ENCODE peak calls at places on chromosomes 5 and 9, in six cellular contexts. One of them, this sample, is unnamed.

GRCh38 chr9:88772602-88773001 is 218.7 kb upstream of the S1PR3 start:
- DNase-seq in Caki2: no peak
- DNase-seq in HT1080: no peak
- DNase-seq in CD4-positive, alpha-beta T cell: no peak
- DNase-seq in memory B cell: no peak
- DNase-seq in PC-3: peak
- DNase-seq in this sample: no peak

GRCh38 chr9:136002886-136003285 is 41.7 kb upstream of the UBAC1 start:
- DNase-seq in Caki2: no peak
- DNase-seq in HT1080: no peak
- DNase-seq in CD4-positive, alpha-beta T cell: no peak
- DNase-seq in memory B cell: no peak
- DNase-seq in PC-3: no peak
- DNase-seq in this sample: no peak

GRCh38 chr5:149170292-149170691 is 29.0 kb downstream of the ABLIM3 start:
- DNase-seq in Caki2: no peak
- DNase-seq in HT1080: no peak
- DNase-seq in CD4-positive, alpha-beta T cell: no peak
- DNase-seq in memory B cell: no peak
- DNase-seq in PC-3: no peak
- DNase-seq in this sample: no peak

GRCh38 chr5:112694853-112695709 is 42.6 kb upstream of the APC start:
- DNase-seq in Caki2: no peak
- DNase-seq in HT1080: peak
- DNase-seq in CD4-positive, alpha-beta T cell: no peak
- DNase-seq in memory B cell: no peak
- DNase-seq in PC-3: no peak
- DNase-seq in this sample: no peak

GRCh38 chr5:132815454-132815853 is 2.4 kb downstream of the SOWAHA start:
- DNase-seq in Caki2: no peak
- DNase-seq in HT1080: no peak
- DNase-seq in CD4-positive, alpha-beta T cell: no peak
- DNase-seq in memory B cell: no peak
- DNase-seq in PC-3: peak
- DNase-seq in this sample: no peak

GRCh38 chr5:136769900-136770684 is 404.7 kb upstream of the TRPC7 start:
- DNase-seq in Caki2: peak
- DNase-seq in HT1080: peak
- DNase-seq in CD4-positive, alpha-beta T cell: no peak
- DNase-seq in memory B cell: no peak
- DNase-seq in PC-3: peak
- DNase-seq in this sample: no peak

GRCh38 chr9:135608294-135608998 is 30.9 kb downstream of the GLT6D1 start:
- DNase-seq in Caki2: no peak
- DNase-seq in HT1080: no peak
- DNase-seq in CD4-positive, alpha-beta T cell: no peak
- DNase-seq in memory B cell: no peak
- DNase-seq in PC-3: no peak
- DNase-seq in this sample: no peak

GRCh38 chr5:76952795-76953536 is at the start of gene CRHBP:
- DNase-seq in Caki2: no peak
- DNase-seq in HT1080: no peak
- DNase-seq in CD4-positive, alpha-beta T cell: no peak
- DNase-seq in memory B cell: no peak
- DNase-seq in PC-3: no peak
- DNase-seq in this sample: no peak

GRCh38 chr9:135827301-135827700 is 80.0 kb downstream of the CAMSAP1 start:
- DNase-seq in Caki2: no peak
- DNase-seq in HT1080: no peak
- DNase-seq in CD4-positive, alpha-beta T cell: no peak
- DNase-seq in memory B cell: no peak
- DNase-seq in PC-3: no peak
- DNase-seq in this sample: no peak

GRCh38 chr9:96048116-96048953 is 172.8 kb downstream of the ERCC6L2 start:
- DNase-seq in Caki2: no peak
- DNase-seq in HT1080: no peak
- DNase-seq in CD4-positive, alpha-beta T cell: no peak
- DNase-seq in memory B cell: no peak
- DNase-seq in PC-3: no peak
- DNase-seq in this sample: peak

GRCh38 chr5:34716986-34717385 is 60.9 kb downstream of the RAI14 start:
- DNase-seq in Caki2: no peak
- DNase-seq in HT1080: no peak
- DNase-seq in CD4-positive, alpha-beta T cell: no peak
- DNase-seq in memory B cell: no peak
- DNase-seq in PC-3: peak
- DNase-seq in this sample: no peak

GRCh38 chr5:161342886-161343285 is 203.6 kb downstream of the GABRB2 start:
- DNase-seq in Caki2: no peak
- DNase-seq in HT1080: no peak
- DNase-seq in CD4-positive, alpha-beta T cell: no peak
- DNase-seq in memory B cell: no peak
- DNase-seq in PC-3: no peak
- DNase-seq in this sample: no peak

GRCh38 chr5:149402291-149402690 is 23.2 kb upstream of the IL17B start:
- DNase-seq in Caki2: no peak
- DNase-seq in HT1080: no peak
- DNase-seq in CD4-positive, alpha-beta T cell: no peak
- DNase-seq in memory B cell: no peak
- DNase-seq in PC-3: no peak
- DNase-seq in this sample: no peak

GRCh38 chr5:74506119-74506518 is 134.4 kb downstream of the ENC1 start:
- DNase-seq in Caki2: no peak
- DNase-seq in HT1080: no peak
- DNase-seq in CD4-positive, alpha-beta T cell: no peak
- DNase-seq in memory B cell: no peak
- DNase-seq in PC-3: no peak
- DNase-seq in this sample: no peak

GRCh38 chr5:157266286-157267007 is 524 bp downstream of the CYFIP2 start:
- DNase-seq in Caki2: peak
- DNase-seq in HT1080: no peak
- DNase-seq in CD4-positive, alpha-beta T cell: peak
- DNase-seq in memory B cell: peak
- DNase-seq in PC-3: peak
- DNase-seq in this sample: peak

GRCh38 chr5:146751781-146752401 is 126.7 kb downstream of the PPP2R2B start:
- DNase-seq in Caki2: no peak
- DNase-seq in HT1080: no peak
- DNase-seq in CD4-positive, alpha-beta T cell: peak
- DNase-seq in memory B cell: no peak
- DNase-seq in PC-3: no peak
- DNase-seq in this sample: peak

GRCh38 chr9:109986423-109987055 is 206.5 kb downstream of the PALM2AKAP2 start:
- DNase-seq in Caki2: peak
- DNase-seq in HT1080: peak
- DNase-seq in CD4-positive, alpha-beta T cell: no peak
- DNase-seq in memory B cell: no peak
- DNase-seq in PC-3: peak
- DNase-seq in this sample: no peak

GRCh38 chr5:102421647-102422046 is 77.2 kb downstream of the SLCO6A1 start:
- DNase-seq in Caki2: peak
- DNase-seq in HT1080: peak
- DNase-seq in CD4-positive, alpha-beta T cell: no peak
- DNase-seq in memory B cell: no peak
- DNase-seq in PC-3: peak
- DNase-seq in this sample: no peak

GRCh38 chr5:178940569-178941360 is at the start of gene ZNF454:
- DNase-seq in Caki2: no peak
- DNase-seq in HT1080: no peak
- DNase-seq in CD4-positive, alpha-beta T cell: no peak
- DNase-seq in memory B cell: no peak
- DNase-seq in PC-3: no peak
- DNase-seq in this sample: no peak

GRCh38 chr9:136284311-136284710 is 19.6 kb downstream of the CCDC187 start:
- DNase-seq in Caki2: no peak
- DNase-seq in HT1080: no peak
- DNase-seq in CD4-positive, alpha-beta T cell: no peak
- DNase-seq in memory B cell: no peak
- DNase-seq in PC-3: no peak
- DNase-seq in this sample: no peak

GRCh38 chr5:159971931-159972461 is 36.9 kb upstream of the TTC1 start:
- DNase-seq in Caki2: no peak
- DNase-seq in HT1080: no peak
- DNase-seq in CD4-positive, alpha-beta T cell: no peak
- DNase-seq in memory B cell: peak
- DNase-seq in PC-3: no peak
- DNase-seq in this sample: no peak

GRCh38 chr5:132459031-132459982 is 31.3 kb downstream of the IRF1 start:
- DNase-seq in Caki2: peak
- DNase-seq in HT1080: peak
- DNase-seq in CD4-positive, alpha-beta T cell: no peak
- DNase-seq in memory B cell: no peak
- DNase-seq in PC-3: peak
- DNase-seq in this sample: no peak

GRCh38 chr9:89426389-89426961 is 71.4 kb downstream of the SEMA4D start:
- DNase-seq in Caki2: no peak
- DNase-seq in HT1080: no peak
- DNase-seq in CD4-positive, alpha-beta T cell: no peak
- DNase-seq in memory B cell: no peak
- DNase-seq in PC-3: no peak
- DNase-seq in this sample: no peak

GRCh38 chr5:96509313-96509712 is 76.3 kb upstream of the PCSK1 start:
- DNase-seq in Caki2: no peak
- DNase-seq in HT1080: peak
- DNase-seq in CD4-positive, alpha-beta T cell: no peak
- DNase-seq in memory B cell: no peak
- DNase-seq in PC-3: peak
- DNase-seq in this sample: no peak

GRCh38 chr5:66658516-66658915 is 62.3 kb downstream of the MAST4 start:
- DNase-seq in Caki2: no peak
- DNase-seq in HT1080: no peak
- DNase-seq in CD4-positive, alpha-beta T cell: no peak
- DNase-seq in memory B cell: no peak
- DNase-seq in PC-3: no peak
- DNase-seq in this sample: no peak

This sample was measured in activated CD8-positive, alpha-beta memory T cell treated with anti-CD3 and anti-CD28 coated beads, Interleukin-2, amount 50 U/mL, for 4 hours.